ENCODE peak calls at places on chromosomes 12 and 14, in eight cellular contexts. S, L, P, W, V, Z, R and Q are unnamed samples. For H3K4me1, the result is how much of the 10 kb centered on the place peaks cover.

GRCh38 chr14:39617537-39617936 is 185.3 kb upstream of the FBXO33 start:
- DNase-seq in P (no peak), S (no peak), W (no peak), L (no peak), R (no peak), V (no peak), Z (no peak), Q (no peak)

GRCh38 chr12:83183132-83183531 is 496.4 kb downstream of the TMTC2 start:
- DNase-seq in W (no peak), L (no peak), S (no peak), P (no peak), R (no peak), Z (no peak), V (no peak), Q (no peak)

GRCh38 chr14:34750233-34750632 is 35.8 kb upstream of the CFL2 start:
- DNase-seq in P (no peak), V (no peak), Z (no peak), S (no peak), R (no peak), W (no peak), L (no peak), Q (no peak)

GRCh38 chr14:71961972-71962371 is 29.7 kb downstream of the RGS6 start:
- DNase-seq in P (no peak), R (no peak), L (no peak), V (no peak), Z (no peak), W (no peak), S (no peak), Q (no peak)

GRCh38 chr12:29447285-29447975 is 50.1 kb downstream of the OVCH1 start:
- DNase-seq in P (no peak), S (no peak), V (no peak), W (no peak), R (no peak), Z (no peak), L (no peak), Q (no peak)

GRCh38 chr12:3122841-3123678 is 45.9 kb downstream of the TSPAN9 start:
- DNase-seq in S (no peak), R (peak), Z (peak), W (peak), L (no peak), P (no peak), V (peak), Q (no peak)

GRCh38 chr14:50000215-50001145 is 107.6 kb downstream of the ARF6 start:
- DNase-seq in W (peak), V (peak), R (peak), Z (peak), P (peak), S (peak), L (peak), Q (peak)

GRCh38 chr14:33676135-33676566 is 274.7 kb downstream of the EGLN3 start:
- DNase-seq in W (peak), P (peak), V (no peak), L (peak), R (no peak), Z (peak), S (peak), Q (peak)

GRCh38 chr12:112908548-112908947 is 1.8 kb downstream of the OAS1 start:
- DNase-seq in V (no peak), W (no peak), L (no peak), R (no peak), S (no peak), Z (no peak), P (no peak), Q (no peak)

GRCh38 chr14:105390849-105391500 is 7.4 kb upstream of the TEX22 start:
- DNase-seq in V (no peak), R (no peak), W (no peak), Z (no peak), P (no peak), S (no peak), L (no peak), Q (no peak)
- H3K4me3 ChIP-seq in V (no peak), R (no peak), W (no peak), Z (no peak), P (no peak), S (no peak), L (no peak), Q (no peak)

GRCh38 chr14:75458305-75458704 is 30.5 kb downstream of the JDP2 start:
- DNase-seq in L (no peak), V (no peak), Z (no peak), R (no peak), W (no peak), S (no peak), P (no peak), Q (no peak)

GRCh38 chr14:75461303-75461702 is 33.5 kb downstream of the JDP2 start:
- DNase-seq in S (no peak), P (no peak), Z (no peak), V (no peak), L (no peak), R (no peak), W (no peak), Q (peak)

GRCh38 chr14:75459099-75459741 is 31.4 kb downstream of the JDP2 start:
- DNase-seq in S (peak), L (peak), V (no peak), P (peak), W (no peak), Z (no peak), R (no peak), Q (peak)

GRCh38 chr14:75460402-75460801 is 32.6 kb downstream of the JDP2 start:
- DNase-seq in R (no peak), P (no peak), Z (no peak), W (no peak), L (no peak), V (no peak), S (no peak), Q (no peak)

GRCh38 chr14:75459791-75460190 is 32.0 kb downstream of the JDP2 start:
- DNase-seq in W (no peak), S (no peak), R (no peak), V (no peak), L (no peak), Z (no peak), P (no peak), Q (no peak)
- H3K27ac ChIP-seq in W (no peak), S (peak), R (no peak), V (no peak), L (peak), Z (no peak), P (no peak), Q (no peak)

GRCh38 chr12:50249464-50250229 is 33.7 kb downstream of the LIMA1 start:
- DNase-seq in V (no peak), P (no peak), L (no peak), Z (no peak), S (no peak), R (no peak), W (peak), Q (no peak)

GRCh38 chr12:50248406-50248805 is 34.9 kb downstream of the LIMA1 start:
- DNase-seq in Z (no peak), R (no peak), V (no peak), P (no peak), S (no peak), W (no peak), L (no peak), Q (no peak)

GRCh38 chr12:50246159-50246865 is 37.0 kb downstream of the LIMA1 start:
- DNase-seq in S (no peak), L (no peak), P (no peak), W (no peak), V (no peak), R (no peak), Z (no peak), Q (no peak)

GRCh38 chr12:50248883-50249282 is 34.4 kb downstream of the LIMA1 start:
- DNase-seq in Z (no peak), S (no peak), V (no peak), W (no peak), P (no peak), R (no peak), L (no peak), Q (no peak)

DNA sequence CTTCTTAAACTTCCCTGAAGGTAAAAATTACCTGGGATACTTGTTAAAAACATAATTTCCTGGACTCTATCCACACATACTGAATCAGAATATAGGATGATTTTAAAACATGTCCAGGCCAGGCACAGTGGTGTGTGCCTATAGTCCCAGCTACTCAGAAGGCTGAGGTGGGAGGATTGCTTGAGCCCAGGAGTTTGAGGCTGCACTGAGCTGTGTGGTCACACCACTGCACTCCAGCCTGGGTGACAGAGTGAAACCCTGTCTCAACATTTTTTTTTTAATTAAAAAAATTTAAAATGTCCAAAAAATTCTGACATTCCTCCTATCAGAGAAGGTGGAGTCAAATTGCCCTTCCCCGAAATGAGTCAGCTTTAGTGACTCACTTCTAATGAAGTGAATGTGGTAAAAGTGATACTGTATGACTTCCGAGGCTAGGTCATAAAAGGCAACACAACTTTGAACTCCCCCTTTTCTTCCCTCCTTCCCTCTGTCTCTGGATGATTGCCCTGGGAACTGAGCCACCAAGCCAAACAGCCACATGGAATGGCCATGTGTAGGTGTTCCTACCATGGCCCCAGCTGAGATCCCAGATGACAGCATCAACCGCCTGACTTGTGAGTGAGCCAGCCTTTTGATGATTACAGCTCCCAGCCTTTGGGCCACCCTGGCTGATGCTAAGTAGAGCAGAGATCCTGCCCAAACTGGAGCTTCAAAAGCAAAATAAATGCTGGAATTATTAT is 36.3 kb downstream of the LIMA1 start:
- DNase-seq in Z (peak), S (no peak), R (peak), L (peak), P (no peak), V (peak), W (peak), Q (peak)
- H3K4me1 ChIP-seq in Z (under half), S (under half), R (half or more), L (under half), P (under half), V (under half), W (under half), Q (under half)

GRCh38 chr14:68680541-68681051 is 112.3 kb downstream of the ZFP36L1 start:
- DNase-seq in W (no peak), V (no peak), P (no peak), Z (no peak), L (no peak), S (no peak), R (peak), Q (no peak)

GRCh38 chr14:68683326-68683725 is 109.5 kb downstream of the ZFP36L1 start:
- DNase-seq in V (no peak), Z (no peak), W (no peak), P (no peak), R (peak), S (no peak), L (no peak), Q (no peak)

GRCh38 chr14:68684466-68685418 is 108.1 kb downstream of the ZFP36L1 start:
- DNase-seq in Z (no peak), R (no peak), V (no peak), L (no peak), S (no peak), P (no peak), W (peak), Q (no peak)

GRCh38 chr14:68681256-68681655 is 111.6 kb downstream of the ZFP36L1 start:
- DNase-seq in L (no peak), W (no peak), R (peak), V (no peak), P (no peak), Z (no peak), S (no peak), Q (no peak)

GRCh38 chr14:68682166-68683103 is 110.4 kb downstream of the ZFP36L1 start:
- DNase-seq in W (peak), V (peak), L (peak), R (peak), P (no peak), S (no peak), Z (peak), Q (no peak)
- H3K4me3 ChIP-seq in W (no peak), V (no peak), L (no peak), R (no peak), P (no peak), S (no peak), Z (no peak), Q (no peak)

DNA sequence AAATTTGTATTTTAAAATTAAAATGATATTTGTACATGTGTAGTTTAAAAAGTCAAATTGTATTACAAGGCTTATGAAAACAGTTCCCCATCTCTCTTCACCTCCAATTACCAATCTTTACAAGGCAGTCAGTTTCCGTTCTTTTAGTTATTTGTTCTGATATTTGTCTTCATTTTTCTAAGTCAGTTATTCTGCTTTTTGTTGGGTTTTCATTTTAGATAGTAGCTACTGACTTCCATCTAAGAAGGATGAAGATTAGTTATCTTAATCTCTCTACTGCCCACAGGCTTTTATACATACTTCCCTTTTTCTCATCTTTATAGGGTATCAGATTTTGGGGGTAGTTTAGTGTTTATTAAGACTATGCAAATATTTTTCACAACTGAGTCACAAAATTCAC is 38.4 kb downstream of the FRS2 start:
- DNase-seq in V (no peak), L (no peak), Z (no peak), P (no peak), S (no peak), R (no peak), W (no peak), Q (no peak)
- H3K27ac ChIP-seq in V (no peak), L (no peak), Z (no peak), P (no peak), S (no peak), R (no peak), W (no peak), Q (no peak)

GRCh38 chr12:47190271-47190750 is 110.6 kb upstream of the AMIGO2 start:
- DNase-seq in L (no peak), V (no peak), S (no peak), P (no peak), Z (peak), W (no peak), R (no peak), Q (no peak)
- H3K4me1 ChIP-seq in L (under half), V (under half), S (under half), P (under half), Z (under half), W (under half), R (under half), Q (under half)

DNA sequence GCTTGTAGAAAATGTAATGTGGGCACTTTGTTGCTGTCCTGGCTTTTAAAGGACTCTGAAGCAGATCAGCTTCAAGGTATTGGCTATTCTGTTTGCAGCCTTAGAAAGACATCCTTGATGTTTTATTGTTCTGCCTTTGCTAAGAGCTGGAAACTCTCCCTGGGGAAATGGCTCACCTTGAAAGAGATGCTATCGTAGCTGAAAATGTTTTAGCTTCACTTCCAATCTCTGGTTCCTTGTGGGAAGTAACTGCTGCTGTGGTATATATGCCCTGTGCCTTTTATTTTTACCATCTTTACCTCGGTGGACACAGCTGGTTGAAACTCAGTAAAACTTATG is 124.4 kb upstream of the HIF1A start:
- DNase-seq in S (no peak), V (no peak), W (no peak), Z (no peak), R (no peak), L (no peak), P (no peak), Q (no peak)
- H3K4me3 ChIP-seq in S (no peak), V (no peak), W (no peak), Z (no peak), R (no peak), L (no peak), P (no peak), Q (no peak)

GRCh38 chr14:69672372-69672771 is 61.0 kb downstream of the SUSD6 start:
- DNase-seq in W (no peak), P (no peak), S (no peak), L (no peak), V (no peak), R (no peak), Z (no peak), Q (no peak)

GRCh38 chr14:69675246-69675583 is 63.8 kb downstream of the SUSD6 start:
- DNase-seq in S (no peak), R (no peak), W (no peak), V (no peak), L (no peak), P (no peak), Z (no peak), Q (no peak)

GRCh38 chr14:69673099-69673498 is 61.7 kb downstream of the SUSD6 start:
- DNase-seq in V (no peak), P (no peak), S (no peak), L (no peak), W (no peak), Z (no peak), R (no peak), Q (no peak)

GRCh38 chr14:69674546-69675245 is 63.3 kb downstream of the SUSD6 start:
- DNase-seq in V (no peak), L (no peak), Z (no peak), W (peak), S (no peak), R (no peak), P (no peak), Q (no peak)

GRCh38 chr14:69673578-69674305 is 62.3 kb downstream of the SUSD6 start:
- DNase-seq in P (no peak), V (no peak), W (peak), L (no peak), R (no peak), S (no peak), Z (no peak), Q (no peak)
- H3K27ac ChIP-seq in P (no peak), V (peak), W (no peak), L (peak), R (peak), S (peak), Z (no peak), Q (no peak)